ENCODE peak calls at places on chromosomes 3 and 15, in eight cellular contexts. One of them, this sample, is unnamed.
A peak's percentile ranks its signal among the peaks of the same experiment; 100 is the strongest.

GRCh38 chr15:35427496-35427895 is 118.5 kb downstream of the DPH6 start:
- DNase-seq in naive thymus-derived CD8-positive, alpha-beta T cell: no peak
- DNase-seq in NCI-H2081 treated with DMSO at 0.1 percent for 48 hours: no peak
- DNase-seq in type B pancreatic cell: no peak
- DNase-seq in endothelial cell: no peak
- DNase-seq in activated CD8-positive, alpha-beta memory T cell treated with anti-CD3 and anti-CD28 coated beads for 1 hour: no peak
- DNase-seq in islet precursor cell: no peak
- DNase-seq in effector CD4-positive, alpha-beta T cell: no peak
- DNase-seq in this sample: no peak

GRCh38 chr3:100518983-100519382 is 26.6 kb downstream of the TMEM45A start:
- DNase-seq in naive thymus-derived CD8-positive, alpha-beta T cell: no peak
- DNase-seq in NCI-H2081 treated with DMSO at 0.1 percent for 48 hours: no peak
- DNase-seq in islet precursor cell: no peak
- DNase-seq in endothelial cell: no peak
- DNase-seq in type B pancreatic cell: no peak
- DNase-seq in effector CD4-positive, alpha-beta T cell: no peak
- DNase-seq in activated CD8-positive, alpha-beta memory T cell treated with anti-CD3 and anti-CD28 coated beads for 1 hour: no peak
- DNase-seq in this sample: no peak

GRCh38 chr15:90165659-90166489 is 35.3 kb upstream of the SEMA4B start:
- DNase-seq in type B pancreatic cell: no peak
- DNase-seq in endothelial cell: no peak
- DNase-seq in activated CD8-positive, alpha-beta memory T cell treated with anti-CD3 and anti-CD28 coated beads for 1 hour: no peak
- DNase-seq in effector CD4-positive, alpha-beta T cell: no peak
- DNase-seq in NCI-H2081 treated with DMSO at 0.1 percent for 48 hours: no peak
- DNase-seq in naive thymus-derived CD8-positive, alpha-beta T cell: no peak
- DNase-seq in islet precursor cell: peak; percentile 99
- DNase-seq in this sample: peak; percentile 74

GRCh38 chr3:172040078-172040975 is 949 bp downstream of the FNDC3B start:
- DNase-seq in activated CD8-positive, alpha-beta memory T cell treated with anti-CD3 and anti-CD28 coated beads for 1 hour: peak; percentile 15
- DNase-seq in endothelial cell: peak; percentile 75
- DNase-seq in naive thymus-derived CD8-positive, alpha-beta T cell: peak; percentile 17
- DNase-seq in NCI-H2081 treated with DMSO at 0.1 percent for 48 hours: no peak
- DNase-seq in islet precursor cell: peak; percentile 92
- DNase-seq in effector CD4-positive, alpha-beta T cell: peak; percentile 20
- DNase-seq in type B pancreatic cell: peak; percentile 80
- DNase-seq in this sample: peak; percentile 90

GRCh38 chr3:191499307-191500125 is 38.6 kb downstream of the PYDC2 start:
- DNase-seq in effector CD4-positive, alpha-beta T cell: no peak
- DNase-seq in type B pancreatic cell: no peak
- DNase-seq in NCI-H2081 treated with DMSO at 0.1 percent for 48 hours: peak; percentile 59
- DNase-seq in islet precursor cell: peak; percentile 56
- DNase-seq in endothelial cell: no peak
- DNase-seq in naive thymus-derived CD8-positive, alpha-beta T cell: no peak
- DNase-seq in activated CD8-positive, alpha-beta memory T cell treated with anti-CD3 and anti-CD28 coated beads for 1 hour: no peak
- DNase-seq in this sample: peak; percentile 56

GRCh38 chr3:106004137-106004600 is 135.4 kb upstream of the CBLB start:
- DNase-seq in type B pancreatic cell: no peak
- DNase-seq in activated CD8-positive, alpha-beta memory T cell treated with anti-CD3 and anti-CD28 coated beads for 1 hour: no peak
- DNase-seq in NCI-H2081 treated with DMSO at 0.1 percent for 48 hours: no peak
- DNase-seq in naive thymus-derived CD8-positive, alpha-beta T cell: no peak
- DNase-seq in effector CD4-positive, alpha-beta T cell: no peak
- DNase-seq in endothelial cell: no peak
- DNase-seq in islet precursor cell: no peak
- DNase-seq in this sample: no peak

GRCh38 chr15:71049706-71050422 is 65.4 kb upstream of the THSD4 start:
- DNase-seq in NCI-H2081 treated with DMSO at 0.1 percent for 48 hours: no peak
- DNase-seq in naive thymus-derived CD8-positive, alpha-beta T cell: no peak
- DNase-seq in type B pancreatic cell: no peak
- DNase-seq in effector CD4-positive, alpha-beta T cell: no peak
- DNase-seq in endothelial cell: no peak
- DNase-seq in islet precursor cell: no peak
- DNase-seq in activated CD8-positive, alpha-beta memory T cell treated with anti-CD3 and anti-CD28 coated beads for 1 hour: no peak
- DNase-seq in this sample: no peak

GRCh38 chr15:101489633-101490407 is at the start of gene PCSK6:
- DNase-seq in type B pancreatic cell: no peak
- DNase-seq in naive thymus-derived CD8-positive, alpha-beta T cell: no peak
- DNase-seq in effector CD4-positive, alpha-beta T cell: no peak
- DNase-seq in activated CD8-positive, alpha-beta memory T cell treated with anti-CD3 and anti-CD28 coated beads for 1 hour: no peak
- DNase-seq in NCI-H2081 treated with DMSO at 0.1 percent for 48 hours: no peak
- DNase-seq in endothelial cell: no peak
- DNase-seq in islet precursor cell: peak; percentile 56
- DNase-seq in this sample: no peak

GRCh38 chr3:134651347-134652041 is 672 bp upstream of the KY start:
- DNase-seq in effector CD4-positive, alpha-beta T cell: no peak
- DNase-seq in NCI-H2081 treated with DMSO at 0.1 percent for 48 hours: no peak
- DNase-seq in endothelial cell: no peak
- DNase-seq in naive thymus-derived CD8-positive, alpha-beta T cell: no peak
- DNase-seq in type B pancreatic cell: no peak
- DNase-seq in islet precursor cell: peak; percentile 58
- DNase-seq in activated CD8-positive, alpha-beta memory T cell treated with anti-CD3 and anti-CD28 coated beads for 1 hour: no peak
- DNase-seq in this sample: no peak

GRCh38 chr3:28915711-28916481 is 365.0 kb upstream of the RBMS3 start:
- DNase-seq in naive thymus-derived CD8-positive, alpha-beta T cell: no peak
- DNase-seq in NCI-H2081 treated with DMSO at 0.1 percent for 48 hours: no peak
- DNase-seq in endothelial cell: peak; percentile 60
- DNase-seq in islet precursor cell: peak; percentile 79
- DNase-seq in type B pancreatic cell: no peak
- DNase-seq in effector CD4-positive, alpha-beta T cell: no peak
- DNase-seq in activated CD8-positive, alpha-beta memory T cell treated with anti-CD3 and anti-CD28 coated beads for 1 hour: no peak
- DNase-seq in this sample: no peak

This sample was measured in left cardiac atrium.